ENCODE peak calls at places on chromosomes 2 and 18, in six cellular contexts. W, H, Q, M, F and N are unnamed samples.

GRCh38 chr2:7825591-7826312 is 856.1 kb upstream of the ID2 start:
- DNase-seq in H (no peak), M (no peak), W (no peak), F (no peak), Q (no peak), N (no peak)

GRCh38 chr2:99707592-99707991 is 217.8 kb upstream of the REV1 start:
- DNase-seq in M (no peak), W (no peak), Q (no peak), H (no peak), F (no peak), N (no peak)

GRCh38 chr2:240655931-240656886 is 26.5 kb downstream of the AQP12B start:
- DNase-seq in Q (peak; percentile 4), H (no peak), F (no peak), M (no peak), W (no peak), N (no peak)

GRCh38 chr2:66869076-66869475 is 434.2 kb downstream of the MEIS1 start:
- DNase-seq in W (no peak), H (no peak), F (no peak), Q (no peak), M (no peak), N (no peak)

GRCh38 chr18:22283397-22283796 is 114.0 kb downstream of the GATA6 start:
- DNase-seq in W (no peak), F (no peak), M (no peak), H (no peak), Q (no peak), N (no peak)

GRCh38 chr18:159037-159652 is 788 bp downstream of the USP14 start:
- DNase-seq in H (no peak), W (no peak), M (no peak), F (no peak), Q (peak; percentile 27), N (no peak)

GRCh38 chr18:42183746-42184145 is 228.7 kb downstream of the PIK3C3 start:
- DNase-seq in W (no peak), H (no peak), Q (no peak), M (no peak), F (no peak), N (no peak)

GRCh38 chr2:121030523-121030922 is 254.5 kb downstream of the TFCP2L1 start:
- DNase-seq in H (no peak), Q (no peak), M (no peak), W (no peak), F (no peak), N (no peak)

GRCh38 chr18:8367217-8367988 is 241.8 kb upstream of the RAB12 start:
- DNase-seq in H (peak; percentile 66), Q (peak; percentile 61), W (no peak), M (no peak), F (peak; percentile 7), N (peak; percentile 56)

GRCh38 chr18:8365528-8365927 is 243.7 kb upstream of the RAB12 start:
- DNase-seq in Q (no peak), H (no peak), M (no peak), W (no peak), F (no peak), N (peak; percentile 76)

GRCh38 chr18:8366656-8367055 is 242.6 kb upstream of the RAB12 start:
- DNase-seq in W (no peak), Q (no peak), F (no peak), M (no peak), H (no peak), N (no peak)

GRCh38 chr18:8366070-8366469 is 243.2 kb upstream of the RAB12 start:
- DNase-seq in F (no peak), H (no peak), Q (no peak), W (no peak), M (no peak), N (peak; percentile 42)

GRCh38 chr18:8368490-8369217 is 240.6 kb upstream of the RAB12 start:
- DNase-seq in W (no peak), F (no peak), H (no peak), M (no peak), Q (no peak), N (peak; percentile 43)
- TF ChIP-seq POLR2AphosphoS5 in W (no peak), F (no peak), H (no peak), M (no peak), Q (no peak), N (no peak)

DNA sequence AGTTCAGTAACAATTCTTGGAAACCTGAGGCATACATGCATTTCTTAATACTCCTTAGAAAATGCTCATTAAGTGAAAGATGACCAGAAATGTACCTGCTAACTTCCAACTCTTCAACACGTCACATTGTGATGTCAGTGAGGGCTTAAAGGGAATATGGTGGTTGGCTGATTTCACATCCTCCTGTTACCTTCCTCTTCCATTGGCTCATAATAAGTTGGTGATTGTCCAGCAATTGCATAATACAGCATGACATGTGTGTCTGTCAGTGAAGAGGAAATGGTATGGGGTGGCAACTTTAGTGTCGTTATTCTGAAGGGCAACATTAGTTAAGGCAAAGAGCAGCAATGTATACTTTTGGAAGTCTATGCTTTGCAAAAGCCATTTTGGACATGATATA is 26.0 kb downstream of the PLEK start:
- DNase-seq in F (no peak), Q (no peak), H (no peak), M (no peak), W (no peak), N (no peak)
- TF ChIP-seq POLR2A in F (no peak), Q (no peak), H (no peak), M (no peak), W (no peak), N (no peak)

DNA sequence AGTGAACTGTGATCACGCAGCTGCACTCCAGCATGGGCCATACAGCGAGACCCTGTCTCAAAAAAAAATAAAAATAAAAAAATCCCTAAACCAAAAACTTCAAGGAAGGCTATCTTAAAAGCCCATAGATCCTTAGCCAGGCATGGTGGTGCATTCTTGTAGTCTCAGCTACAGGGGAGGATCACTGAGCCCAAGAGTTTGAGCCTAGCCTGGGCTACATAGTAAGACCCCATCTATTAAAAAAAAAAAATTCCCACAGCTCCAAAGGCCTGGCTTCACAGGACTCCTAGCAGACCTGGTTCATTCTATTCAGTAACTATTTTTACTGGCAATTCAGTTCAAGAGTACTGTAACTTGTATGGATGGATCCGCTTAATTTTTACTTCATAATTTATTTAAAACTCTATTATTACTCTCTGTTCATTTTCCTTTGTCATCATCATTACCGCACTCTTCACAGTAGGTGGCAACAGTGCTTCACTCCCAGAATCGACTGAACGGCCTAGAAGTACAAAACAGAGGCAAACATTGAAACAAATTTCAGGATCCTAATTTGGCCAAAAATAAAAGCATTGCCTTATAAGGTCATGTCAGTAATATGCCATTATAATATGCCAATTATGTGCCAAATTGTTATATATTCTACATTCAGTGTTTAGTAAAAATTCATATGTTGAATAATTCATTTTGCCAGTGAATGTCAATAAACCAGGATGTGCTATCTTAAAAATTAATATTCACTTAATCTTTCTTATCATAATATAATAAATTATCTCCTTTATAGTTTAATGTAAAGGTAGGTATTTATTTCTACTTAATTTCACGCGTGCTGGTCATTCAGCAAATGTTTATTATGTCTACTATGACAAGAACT is 14.3 kb upstream of the STAM2 start:
- DNase-seq in H (no peak), M (no peak), W (no peak), F (peak; percentile 48), Q (peak; percentile 47), N (no peak)
- TF ChIP-seq POLR2AphosphoS5 in H (peak; percentile 58), M (no peak), W (no peak), F (no peak), Q (no peak), N (no peak)

GRCh38 chr18:9827856-9828793 is 57.6 kb upstream of the TXNDC2 start:
- DNase-seq in Q (peak; percentile 82), F (peak; percentile 97), M (no peak), W (no peak), H (peak; percentile 56), N (no peak)
- TF ChIP-seq POLR2A in Q (no peak), F (peak; percentile 31), M (no peak), W (no peak), H (no peak), N (no peak)

GRCh38 chr2:10071176-10071575 is 9.0 kb downstream of the CYS1 start:
- DNase-seq in Q (no peak), H (no peak), W (no peak), M (no peak), F (no peak), N (no peak)

GRCh38 chr2:10071595-10071994 is 8.6 kb downstream of the CYS1 start:
- DNase-seq in F (no peak), Q (no peak), M (no peak), H (no peak), W (no peak), N (no peak)

GRCh38 chr2:10073706-10074105 is 6.5 kb downstream of the CYS1 start:
- DNase-seq in Q (no peak), F (no peak), W (no peak), H (no peak), M (no peak), N (no peak)

GRCh38 chr2:10075101-10075500 is 5.1 kb downstream of the CYS1 start:
- DNase-seq in M (no peak), F (no peak), H (no peak), W (no peak), Q (no peak), N (no peak)

DNA sequence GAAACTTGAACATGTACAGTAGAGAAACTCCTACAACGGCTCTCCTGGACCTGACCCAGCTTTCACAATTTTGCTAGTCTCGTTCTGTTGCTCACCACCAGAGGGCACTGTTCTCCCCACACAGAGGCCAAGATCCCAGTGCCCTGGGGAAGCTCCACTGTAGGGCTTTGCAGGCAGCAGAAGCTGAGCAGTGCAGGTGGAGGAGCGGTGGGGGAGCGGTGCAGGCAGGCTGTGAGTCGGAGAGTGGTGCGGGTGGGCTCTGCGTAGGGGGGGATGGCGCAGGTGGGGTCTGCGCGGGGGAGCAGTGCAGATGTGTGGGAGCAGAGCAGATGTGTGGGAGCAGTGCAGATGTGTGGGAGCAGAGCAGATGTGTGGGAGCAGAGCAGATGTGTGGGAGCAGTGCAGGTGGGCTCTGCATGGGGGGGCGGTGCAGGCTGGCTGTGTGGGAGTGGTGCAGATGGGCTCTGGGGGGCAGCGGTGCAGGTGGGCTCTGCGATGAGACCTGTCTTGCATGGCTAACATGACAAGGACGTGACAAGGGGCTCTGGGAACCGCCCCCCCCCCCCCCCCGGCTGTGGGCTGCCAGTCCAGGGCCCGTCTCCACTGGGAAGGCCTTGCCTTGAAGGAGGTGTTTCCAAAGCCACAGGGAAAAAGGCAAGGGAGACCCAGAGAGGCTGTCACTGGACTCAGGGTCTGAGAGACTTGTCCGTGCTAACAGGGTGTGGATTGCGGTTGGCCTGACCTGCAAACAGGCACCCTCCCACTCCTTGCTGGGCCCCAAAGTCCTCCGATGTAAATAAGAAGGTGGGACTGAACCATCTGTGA is 7.3 kb downstream of the CYS1 start:
- DNase-seq in H (peak; percentile 86), Q (peak; percentile 86), F (peak; percentile 69), M (peak; percentile 84), W (peak; percentile 87), N (no peak)
- TF ChIP-seq POLR2AphosphoS5 in H (peak; percentile 78), Q (no peak), F (no peak), M (no peak), W (no peak), N (no peak)

GRCh38 chr2:47310801-47311560 is 92.0 kb upstream of the MSH2 start:
- DNase-seq in M (no peak), F (no peak), W (no peak), H (peak; percentile 63), Q (no peak), N (no peak)
- TF ChIP-seq POLR2A in M (no peak), F (no peak), W (no peak), H (no peak), Q (no peak), N (no peak)

GRCh38 chr2:74507145-74507925 is at the start of gene PCGF1:
- DNase-seq in F (peak; percentile 96), H (peak; percentile 100), W (peak; percentile 99), M (peak; percentile 98), Q (peak; percentile 97), N (no peak)
- TF ChIP-seq POLR2AphosphoS5 in F (peak; percentile 57), H (peak; percentile 82), W (peak; percentile 82), M (peak; percentile 94), Q (peak; percentile 67), N (peak; percentile 93)

GRCh38 chr2:219160186-219161017 is at the start of gene NHEJ1:
- DNase-seq in Q (peak; percentile 95), M (peak; percentile 96), W (peak; percentile 98), H (peak; percentile 99), F (peak; percentile 88), N (peak; percentile 98)
- TF ChIP-seq POLR2A in Q (peak; percentile 85), M (no peak), W (no peak), H (no peak), F (peak; percentile 86), N (no peak)